ENCODE peak calls at places on chromosomes 4 and X, in five cellular contexts. I is NCI-H1105, K is cardiac muscle cell, H is SW480, A is T-helper 9 cell. F is an unnamed sample.

GRCh38 chrX:39152106-39152649 is 350.9 kb downstream of the MID1IP1 start:
- DNase-seq in I (peak; percentile 81), K (peak; percentile 13), H (peak; percentile 7), A (peak; percentile 19), F (peak; percentile 55)

GRCh38 chr4:159026329-159026728 is 76.5 kb upstream of the RAPGEF2 start:
- DNase-seq in I (no peak), K (no peak), H (no peak), A (no peak), F (no peak)

GRCh38 chr4:67727124-67727850 is 26.3 kb upstream of the UBA6 start:
- DNase-seq in I (no peak), K (peak; percentile 83), H (no peak), A (no peak), F (no peak)

GRCh38 chrX:109274806-109275205 is 207.1 kb downstream of the GUCY2F start:
- DNase-seq in I (no peak), K (no peak), H (no peak), A (no peak), F (no peak)

GRCh38 chrX:15493118-15494082 is at the start of gene PIR:
- DNase-seq in I (peak; percentile 82), K (peak; percentile 83), H (peak; percentile 89), A (peak; percentile 1), F (peak; percentile 43)

GRCh38 chr4:54657194-54657555 is 582 bp upstream of the KIT start:
- DNase-seq in I (peak; percentile 66), K (no peak), H (no peak), A (no peak), F (no peak)

GRCh38 chr4:98619197-98619596 is 39.2 kb downstream of the TSPAN5 start:
- DNase-seq in I (no peak), K (no peak), H (no peak), A (no peak), F (no peak)

GRCh38 chr4:119861731-119862130 is 204.9 kb downstream of the MAD2L1 start:
- DNase-seq in I (no peak), K (no peak), H (no peak), A (no peak), F (peak; percentile 48)

GRCh38 chrX:103488332-103488731 is 31.0 kb downstream of the RAB40A start:
- DNase-seq in I (no peak), K (peak; percentile 39), H (peak; percentile 11), A (no peak), F (no peak)

GRCh38 chrX:141439651-141440050 is 144.9 kb downstream of the SPANXA1 start:
- DNase-seq in I (no peak), K (peak; percentile 4), H (no peak), A (no peak), F (no peak)

F was measured in Peyer's patch.